ENCODE peak calls at places on chromosomes 16 and 17, in nine cellular contexts. One of them, this sample, is unnamed.
A peak's percentile ranks its signal among the peaks of the same experiment; 100 is the strongest.

GRCh38 chr16:83137326-83137770 is 510.6 kb downstream of the CDH13 start:
- DNase-seq in NCI-H2029: no peak
- DNase-seq in GM04503: peak; percentile 75
- DNase-seq in T1000: peak; percentile 19
- DNase-seq in activated CD4-positive, CD25-positive, alpha-beta regulatory T cell: no peak
- DNase-seq in NCI-H1436: no peak
- DNase-seq in naive B cell: no peak
- DNase-seq in NCI-H460: no peak
- DNase-seq in mucosa of gallbladder: peak; percentile 46
- DNase-seq in this sample: no peak

GRCh38 chr17:4492762-4493561 is 5.7 kb upstream of the SPNS2 start:
- DNase-seq in GM04503: no peak
- DNase-seq in NCI-H1436: no peak
- DNase-seq in NCI-H460: peak; percentile 50
- DNase-seq in activated CD4-positive, CD25-positive, alpha-beta regulatory T cell: no peak
- DNase-seq in NCI-H2029: no peak
- DNase-seq in naive B cell: no peak
- DNase-seq in T1000: peak; percentile 21
- DNase-seq in mucosa of gallbladder: peak; percentile 76
- DNase-seq in this sample: no peak

GRCh38 chr16:50284131-50284911 is 18.0 kb downstream of the ADCY7 start:
- DNase-seq in GM04503: no peak
- DNase-seq in activated CD4-positive, CD25-positive, alpha-beta regulatory T cell: no peak
- DNase-seq in NCI-H2029: no peak
- DNase-seq in NCI-H1436: no peak
- DNase-seq in mucosa of gallbladder: peak; percentile 31
- DNase-seq in naive B cell: no peak
- DNase-seq in NCI-H460: no peak
- DNase-seq in T1000: no peak
- DNase-seq in this sample: no peak

GRCh38 chr17:35731239-35731931 is at the start of gene RASL10B:
- DNase-seq in NCI-H1436: peak; percentile 52
- DNase-seq in NCI-H2029: peak; percentile 4
- DNase-seq in mucosa of gallbladder: peak; percentile 37
- DNase-seq in T1000: peak; percentile 39
- DNase-seq in activated CD4-positive, CD25-positive, alpha-beta regulatory T cell: peak; percentile 19
- DNase-seq in NCI-H460: peak; percentile 23
- DNase-seq in GM04503: no peak
- DNase-seq in naive B cell: peak; percentile 29
- DNase-seq in this sample: peak; percentile 54

GRCh38 chr17:82836823-82837357 is 2.9 kb downstream of the ZNF750 start:
- DNase-seq in GM04503: peak; percentile 3
- DNase-seq in mucosa of gallbladder: no peak
- DNase-seq in NCI-H1436: no peak
- DNase-seq in naive B cell: no peak
- DNase-seq in NCI-H460: no peak
- DNase-seq in T1000: no peak
- DNase-seq in NCI-H2029: no peak
- DNase-seq in activated CD4-positive, CD25-positive, alpha-beta regulatory T cell: no peak
- DNase-seq in this sample: no peak

GRCh38 chr17:30273373-30273772 is 18.4 kb downstream of the BLMH start:
- DNase-seq in activated CD4-positive, CD25-positive, alpha-beta regulatory T cell: no peak
- DNase-seq in mucosa of gallbladder: no peak
- DNase-seq in NCI-H1436: no peak
- DNase-seq in T1000: no peak
- DNase-seq in GM04503: no peak
- DNase-seq in NCI-H460: no peak
- DNase-seq in naive B cell: no peak
- DNase-seq in NCI-H2029: no peak
- DNase-seq in this sample: no peak

GRCh38 chr16:77898671-77899211 is 110.4 kb downstream of the VAT1L start:
- DNase-seq in T1000: no peak
- DNase-seq in NCI-H2029: peak; percentile 22
- DNase-seq in NCI-H1436: peak; percentile 21
- DNase-seq in GM04503: peak; percentile 67
- DNase-seq in activated CD4-positive, CD25-positive, alpha-beta regulatory T cell: no peak
- DNase-seq in NCI-H460: no peak
- DNase-seq in naive B cell: no peak
- DNase-seq in mucosa of gallbladder: no peak
- DNase-seq in this sample: no peak

GRCh38 chr16:89265647-89266046 is 48.1 kb downstream of the ZNF778 start:
- DNase-seq in T1000: no peak
- DNase-seq in mucosa of gallbladder: no peak
- DNase-seq in activated CD4-positive, CD25-positive, alpha-beta regulatory T cell: no peak
- DNase-seq in NCI-H2029: no peak
- DNase-seq in GM04503: no peak
- DNase-seq in NCI-H460: no peak
- DNase-seq in NCI-H1436: no peak
- DNase-seq in naive B cell: no peak
- DNase-seq in this sample: no peak

GRCh38 chr16:85195884-85196816 is 83.9 kb upstream of the CIBAR2 start:
- DNase-seq in mucosa of gallbladder: no peak
- DNase-seq in activated CD4-positive, CD25-positive, alpha-beta regulatory T cell: no peak
- DNase-seq in NCI-H1436: no peak
- DNase-seq in T1000: no peak
- DNase-seq in naive B cell: no peak
- DNase-seq in GM04503: no peak
- DNase-seq in NCI-H2029: no peak
- DNase-seq in NCI-H460: no peak
- DNase-seq in this sample: no peak

GRCh38 chr16:72938426-72939164 is 109.3 kb downstream of the ZFHX3 start:
- DNase-seq in naive B cell: no peak
- DNase-seq in NCI-H1436: no peak
- DNase-seq in mucosa of gallbladder: peak; percentile 67
- DNase-seq in GM04503: no peak
- DNase-seq in NCI-H2029: no peak
- DNase-seq in NCI-H460: no peak
- DNase-seq in T1000: no peak
- DNase-seq in activated CD4-positive, CD25-positive, alpha-beta regulatory T cell: no peak
- DNase-seq in this sample: no peak

GRCh38 chr17:44213403-44214229 is 5.9 kb downstream of the UBTF start:
- DNase-seq in mucosa of gallbladder: no peak
- DNase-seq in GM04503: no peak
- DNase-seq in NCI-H2029: no peak
- DNase-seq in naive B cell: no peak
- DNase-seq in activated CD4-positive, CD25-positive, alpha-beta regulatory T cell: no peak
- DNase-seq in NCI-H460: no peak
- DNase-seq in T1000: no peak
- DNase-seq in NCI-H1436: no peak
- DNase-seq in this sample: no peak

GRCh38 chr17:77724876-77725615 is 233.5 kb upstream of the TNRC6C start:
- DNase-seq in T1000: no peak
- DNase-seq in activated CD4-positive, CD25-positive, alpha-beta regulatory T cell: no peak
- DNase-seq in NCI-H460: no peak
- DNase-seq in NCI-H2029: peak; percentile 77
- DNase-seq in mucosa of gallbladder: peak; percentile 5
- DNase-seq in GM04503: no peak
- DNase-seq in naive B cell: no peak
- DNase-seq in NCI-H1436: peak; percentile 68
- DNase-seq in this sample: peak; percentile 17

GRCh38 chr16:3444032-3444388 is 530 bp downstream of the NAA60 start:
- DNase-seq in NCI-H460: peak; percentile 17
- DNase-seq in NCI-H2029: peak; percentile 17
- DNase-seq in GM04503: peak; percentile 44
- DNase-seq in NCI-H1436: peak; percentile 3
- DNase-seq in naive B cell: no peak
- DNase-seq in activated CD4-positive, CD25-positive, alpha-beta regulatory T cell: no peak
- DNase-seq in mucosa of gallbladder: no peak
- DNase-seq in T1000: peak; percentile 32
- DNase-seq in this sample: no peak

GRCh38 chr16:55418586-55418985 is 60.4 kb upstream of the MMP2 start:
- DNase-seq in NCI-H1436: no peak
- DNase-seq in T1000: no peak
- DNase-seq in GM04503: no peak
- DNase-seq in NCI-H460: no peak
- DNase-seq in mucosa of gallbladder: peak; percentile 12
- DNase-seq in NCI-H2029: no peak
- DNase-seq in naive B cell: no peak
- DNase-seq in activated CD4-positive, CD25-positive, alpha-beta regulatory T cell: no peak
- DNase-seq in this sample: no peak

GRCh38 chr17:76444518-76445311 is 8.2 kb downstream of the UBE2O start:
- DNase-seq in GM04503: no peak
- DNase-seq in naive B cell: no peak
- DNase-seq in NCI-H2029: no peak
- DNase-seq in NCI-H460: no peak
- DNase-seq in mucosa of gallbladder: no peak
- DNase-seq in NCI-H1436: no peak
- DNase-seq in activated CD4-positive, CD25-positive, alpha-beta regulatory T cell: no peak
- DNase-seq in T1000: peak; percentile 32
- DNase-seq in this sample: no peak

GRCh38 chr17:48690655-48691054 is 31.7 kb downstream of the PRAC1 start:
- DNase-seq in naive B cell: no peak
- DNase-seq in NCI-H1436: no peak
- DNase-seq in GM04503: no peak
- DNase-seq in T1000: no peak
- DNase-seq in NCI-H2029: no peak
- DNase-seq in mucosa of gallbladder: no peak
- DNase-seq in activated CD4-positive, CD25-positive, alpha-beta regulatory T cell: no peak
- DNase-seq in NCI-H460: no peak
- DNase-seq in this sample: no peak

GRCh38 chr16:11793840-11794239 is 3.2 kb downstream of the ZC3H7A start:
- DNase-seq in NCI-H2029: peak; percentile 53
- DNase-seq in NCI-H460: no peak
- DNase-seq in GM04503: no peak
- DNase-seq in activated CD4-positive, CD25-positive, alpha-beta regulatory T cell: no peak
- DNase-seq in T1000: no peak
- DNase-seq in mucosa of gallbladder: no peak
- DNase-seq in NCI-H1436: no peak
- DNase-seq in naive B cell: no peak
- DNase-seq in this sample: no peak

GRCh38 chr17:298791-299450 is 53.7 kb downstream of the RPH3AL start:
- DNase-seq in T1000: no peak
- DNase-seq in GM04503: no peak
- DNase-seq in NCI-H2029: no peak
- DNase-seq in mucosa of gallbladder: peak; percentile 65
- DNase-seq in activated CD4-positive, CD25-positive, alpha-beta regulatory T cell: no peak
- DNase-seq in NCI-H1436: no peak
- DNase-seq in naive B cell: no peak
- DNase-seq in NCI-H460: no peak
- DNase-seq in this sample: no peak

GRCh38 chr17:78997231-78997741 is 12.3 kb downstream of the CANT1 start:
- DNase-seq in NCI-H1436: no peak
- DNase-seq in NCI-H2029: no peak
- DNase-seq in GM04503: no peak
- DNase-seq in naive B cell: no peak
- DNase-seq in NCI-H460: no peak
- DNase-seq in T1000: no peak
- DNase-seq in mucosa of gallbladder: no peak
- DNase-seq in activated CD4-positive, CD25-positive, alpha-beta regulatory T cell: no peak
- DNase-seq in this sample: peak; percentile 0

GRCh38 chr16:24747425-24747824 is 18.0 kb downstream of the TNRC6A start:
- DNase-seq in activated CD4-positive, CD25-positive, alpha-beta regulatory T cell: no peak
- DNase-seq in NCI-H2029: no peak
- DNase-seq in NCI-H460: no peak
- DNase-seq in NCI-H1436: no peak
- DNase-seq in mucosa of gallbladder: no peak
- DNase-seq in naive B cell: no peak
- DNase-seq in GM04503: no peak
- DNase-seq in T1000: no peak
- DNase-seq in this sample: no peak